ENCODE peak calls at places on chromosomes 1 and 21, in ten cellular contexts. R is lower lobe of right lung; N is heart left ventricle; U is heart right ventricle; J is activated T-helper 17 cell treated with anti-CD3 and anti-CD28 coated beads, Interleukin-2, amount 50 U/mL, for 72 hours; L is stimulated activated naive B cell treated with anti-CD40 and anti-IgM and Interleukin-4, amounts not matched to agents 10 μg/mL and 1 μg/mL and 100 μg/mL, for 72 hours; F is aorta; A is upper lobe of left lung; I is activated CD8-positive, alpha-beta T cell treated with anti-CD3 and anti-CD28 coated beads, Interleukin-2, amount 10 ng/mL, durations not matched to agents 7 days and 5 days; Y is naive thymus-derived CD8-positive, alpha-beta T cell. K is an unnamed sample.

GRCh38 chr1:192378276-192378675 is 61.5 kb downstream of the RGS21 start:
- ATAC-seq in R (no peak), N (no peak), U (no peak), J (no peak), L (no peak), F (no peak), A (no peak), I (no peak), Y (no peak), K (no peak)

GRCh38 chr1:210057593-210057992 is 119.6 kb downstream of the SYT14 start:
- ATAC-seq in R (no peak), N (no peak), U (no peak), J (no peak), L (no peak), F (no peak), A (no peak), I (no peak), Y (no peak), K (no peak)

GRCh38 chr1:116882866-116883265 is 26.9 kb upstream of the PTGFRN start:
- ATAC-seq in R (no peak), N (no peak), U (no peak), J (no peak), L (no peak), F (no peak), A (no peak), I (no peak), Y (no peak), K (no peak)

GRCh38 chr1:215718888-215719287 is 151.8 kb downstream of the KCTD3 start:
- ATAC-seq in R (no peak), N (peak; percentile 22), U (no peak), J (no peak), L (no peak), F (no peak), A (no peak), I (no peak), Y (no peak), K (no peak)

GRCh38 chr1:206949208-206949607 is 2.9 kb upstream of the PIGR start:
- ATAC-seq in R (no peak), N (no peak), U (no peak), J (no peak), L (no peak), F (no peak), A (no peak), I (no peak), Y (no peak), K (no peak)

GRCh38 chr1:172230526-172230925 is 190.0 kb upstream of the C1orf105 start:
- ATAC-seq in R (no peak), N (no peak), U (no peak), J (no peak), L (no peak), F (no peak), A (no peak), I (no peak), Y (no peak), K (no peak)

GRCh38 chr1:229378586-229379442 is 36.0 kb upstream of the CCSAP start:
- ATAC-seq in R (no peak), N (no peak), U (no peak), J (peak; percentile 64), L (no peak), F (no peak), A (no peak), I (no peak), Y (no peak), K (no peak)

GRCh38 chr1:198904356-198904755 is 265.5 kb downstream of the PTPRC start:
- ATAC-seq in R (no peak), N (no peak), U (peak; percentile 4), J (no peak), L (no peak), F (no peak), A (no peak), I (no peak), Y (no peak), K (no peak)

GRCh38 chr1:47229031-47229831 is 2.8 kb downstream of the TAL1 start:
- ATAC-seq in R (no peak), N (no peak), U (no peak), J (no peak), L (no peak), F (no peak), A (no peak), I (no peak), Y (no peak), K (peak; percentile 6)

GRCh38 chr1:84856871-84857270 is 36.1 kb downstream of the LPAR3 start:
- ATAC-seq in R (no peak), N (no peak), U (no peak), J (no peak), L (no peak), F (no peak), A (no peak), I (no peak), Y (no peak), K (no peak)

GRCh38 chr1:81129366-81129765 is 671.4 kb upstream of the ADGRL2 start:
- ATAC-seq in R (no peak), N (no peak), U (no peak), J (no peak), L (no peak), F (no peak), A (no peak), I (no peak), Y (no peak), K (no peak)

GRCh38 chr1:21313146-21313885 is 23.1 kb upstream of the ECE1 start:
- ATAC-seq in R (no peak), N (peak; percentile 40), U (no peak), J (no peak), L (no peak), F (no peak), A (no peak), I (no peak), Y (no peak), K (no peak)

GRCh38 chr1:88061106-88061829 is 622.8 kb upstream of the PKN2 start:
- ATAC-seq in R (peak; percentile 61), N (peak; percentile 81), U (peak; percentile 71), J (no peak), L (peak; percentile 83), F (peak; percentile 76), A (no peak), I (no peak), Y (no peak), K (peak; percentile 63)

GRCh38 chr1:1318131-1318652 is 6.3 kb downstream of the INTS11 start:
- ATAC-seq in R (peak; percentile 88), N (peak; percentile 65), U (peak; percentile 37), J (no peak), L (no peak), F (peak; percentile 78), A (peak; percentile 74), I (no peak), Y (no peak), K (peak; percentile 95)

GRCh38 chr21:42716074-42716473 is 62.7 kb downstream of the PDE9A start:
- ATAC-seq in R (no peak), N (no peak), U (no peak), J (no peak), L (no peak), F (no peak), A (no peak), I (no peak), Y (no peak), K (no peak)

GRCh38 chr1:204419064-204419403 is 7.4 kb upstream of the PPP1R15B start:
- ATAC-seq in R (no peak), N (no peak), U (no peak), J (no peak), L (no peak), F (no peak), A (no peak), I (no peak), Y (no peak), K (no peak)

GRCh38 chr1:107454786-107455185 is 313.9 kb downstream of the NTNG1 start:
- ATAC-seq in R (no peak), N (no peak), U (no peak), J (no peak), L (peak; percentile 24), F (no peak), A (no peak), I (no peak), Y (no peak), K (no peak)

GRCh38 chr1:46315669-46316403 is 12.3 kb downstream of the UQCRH start:
- ATAC-seq in R (no peak), N (no peak), U (no peak), J (no peak), L (peak; percentile 72), F (no peak), A (no peak), I (no peak), Y (no peak), K (no peak)

GRCh38 chr21:39022901-39023693 is 160.2 kb downstream of the PSMG1 start:
- ATAC-seq in R (peak; percentile 90), N (peak; percentile 81), U (peak; percentile 83), J (no peak), L (no peak), F (peak; percentile 77), A (peak; percentile 84), I (no peak), Y (no peak), K (peak; percentile 81)

GRCh38 chr1:10635992-10636391 is 160.5 kb downstream of the CASZ1 start:
- ATAC-seq in R (peak; percentile 23), N (no peak), U (no peak), J (no peak), L (no peak), F (peak; percentile 33), A (peak; percentile 44), I (no peak), Y (no peak), K (no peak)

GRCh38 chr1:85569122-85569521 is 11.4 kb upstream of the CCN1 start:
- ATAC-seq in R (peak; percentile 34), N (peak; percentile 58), U (peak; percentile 45), J (no peak), L (no peak), F (peak; percentile 80), A (no peak), I (no peak), Y (no peak), K (no peak)

GRCh38 chr1:119954476-119955422 is 58.4 kb upstream of the ADAM30 start:
- ATAC-seq in R (no peak), N (peak; percentile 51), U (no peak), J (peak; percentile 42), L (peak; percentile 36), F (peak; percentile 47), A (no peak), I (no peak), Y (no peak), K (no peak)

GRCh38 chr1:239987103-239987745 is 104.5 kb upstream of the FMN2 start:
- ATAC-seq in R (no peak), N (no peak), U (no peak), J (no peak), L (no peak), F (no peak), A (no peak), I (no peak), Y (no peak), K (no peak)

K was measured in gastroesophageal sphincter.